ENCODE peak calls at places on chromosomes 7 and 10, in five cellular contexts. B, Q, P, O and D are unnamed samples.

GRCh38 chr7:82559203-82559805 is 115.7 kb upstream of the CACNA2D1 start:
- DNase-seq in O (peak), P (peak), Q (peak), B (no peak), D (peak)

GRCh38 chr10:29541826-29542225 is 92.9 kb downstream of the SVIL start:
- DNase-seq in O (no peak), P (no peak), B (no peak), Q (no peak), D (no peak)

GRCh38 chr7:28155019-28155660 is 25.5 kb downstream of the JAZF1 start:
- DNase-seq in O (peak), Q (no peak), P (no peak), B (no peak), D (no peak)

GRCh38 chr10:43043342-43043772 is 33.5 kb upstream of the RET start:
- DNase-seq in P (no peak), B (peak), Q (no peak), O (no peak), D (no peak)

GRCh38 chr10:133358920-133359300 is 1.1 kb upstream of the FUOM start:
- DNase-seq in B (no peak), P (no peak), Q (no peak), O (no peak), D (no peak)

GRCh38 chr7:108053250-108053649 is 50.3 kb upstream of the LAMB1 start:
- DNase-seq in Q (no peak), P (no peak), O (no peak), B (no peak), D (no peak)

GRCh38 chr7:80563561-80564327 is 51.9 kb upstream of the GNAT3 start:
- DNase-seq in P (no peak), Q (no peak), O (no peak), B (no peak), D (peak)

GRCh38 chr10:3525832-3526449 is 259.1 kb downstream of the KLF6 start:
- DNase-seq in Q (no peak), B (no peak), P (no peak), O (no peak), D (peak)

GRCh38 chr10:2205406-2205805 is 468.1 kb upstream of the ADARB2 start:
- DNase-seq in B (no peak), P (no peak), Q (no peak), O (no peak), D (no peak)

GRCh38 chr7:2198206-2198605 is 34.5 kb downstream of the MAD1L1 start:
- DNase-seq in P (no peak), B (no peak), O (no peak), Q (peak), D (no peak)

GRCh38 chr10:59793924-59794323 is 40.7 kb upstream of the MRLN start:
- DNase-seq in Q (no peak), O (no peak), P (no peak), B (no peak), D (no peak)

GRCh38 chr7:69078997-69079769 is 519.1 kb upstream of the AUTS2 start:
- DNase-seq in Q (no peak), B (no peak), O (no peak), P (peak), D (peak)

GRCh38 chr7:105487559-105488218 is 34.4 kb downstream of the PUS7 start:
- DNase-seq in P (no peak), Q (no peak), O (peak), B (no peak), D (no peak)

GRCh38 chr7:114944742-114945625 is 23.1 kb downstream of the MDFIC start:
- DNase-seq in O (no peak), P (peak), B (peak), Q (no peak), D (peak)

GRCh38 chr7:66683770-66684123 is 55.1 kb downstream of the KCTD7 start:
- DNase-seq in B (no peak), Q (no peak), O (no peak), P (no peak), D (no peak)

GRCh38 chr7:103142494-103142893 is 6.4 kb downstream of the NAPEPLD start:
- DNase-seq in O (no peak), P (no peak), Q (no peak), B (no peak), D (no peak)

GRCh38 chr10:93680414-93681047 is 21.9 kb downstream of the FRA10AC1 start:
- DNase-seq in P (peak), O (peak), Q (peak), B (no peak), D (no peak)

GRCh38 chr10:108393111-108393510 is 1228.6 kb upstream of the SORCS1 start:
- DNase-seq in B (no peak), Q (no peak), P (no peak), O (no peak), D (no peak)

GRCh38 chr7:151663382-151664100 is 143.8 kb upstream of the RHEB start:
- DNase-seq in P (no peak), B (no peak), O (no peak), Q (no peak), D (no peak)

GRCh38 chr10:5343561-5343960 is 21.2 kb upstream of the UCN3 start:
- DNase-seq in O (peak), Q (no peak), P (no peak), B (no peak), D (no peak)

GRCh38 chr7:9036080-9036479 is 602.7 kb downstream of the NXPH1 start:
- DNase-seq in Q (no peak), B (no peak), P (no peak), O (no peak), D (no peak)

GRCh38 chr7:43303740-43304241 is 191.3 kb downstream of the HECW1 start:
- DNase-seq in B (peak), O (no peak), P (no peak), Q (no peak), D (no peak)

GRCh38 chr7:92639956-92640355 is 49.8 kb upstream of the FAM133B start:
- DNase-seq in P (no peak), Q (no peak), O (no peak), B (no peak), D (no peak)